ENCODE peak calls at places on chromosomes 12 and 14, in nine cellular contexts. One of them, this sample, is unnamed.

GRCh38 chr12:131084341-131085011 is 130.8 kb downstream of the ADGRD1 start:
- DNase-seq in kidney: peak
- DNase-seq in cardiac muscle cell: no peak
- DNase-seq in OCI-M1: no peak
- DNase-seq in PC-3: no peak
- DNase-seq in omental fat pad: no peak
- DNase-seq in GOT3: no peak
- DNase-seq in activated CD4-positive, alpha-beta T cell treated with anti-CD3 and anti-CD28 coated beads, Interleukin-2, amount 10 ng/mL, durations not matched to agents 7 days and 5 days: no peak
- DNase-seq in fibroblast of pulmonary artery: no peak
- DNase-seq in this sample: no peak

GRCh38 chr12:26678697-26679660 is 154.0 kb downstream of the ITPR2 start:
- DNase-seq in kidney: no peak
- DNase-seq in cardiac muscle cell: no peak
- DNase-seq in OCI-M1: no peak
- DNase-seq in omental fat pad: no peak
- DNase-seq in fibroblast of pulmonary artery: no peak
- DNase-seq in activated CD4-positive, alpha-beta T cell treated with anti-CD3 and anti-CD28 coated beads, Interleukin-2, amount 10 ng/mL, durations not matched to agents 7 days and 5 days: no peak
- DNase-seq in GOT3: no peak
- DNase-seq in PC-3: peak
- DNase-seq in this sample: no peak

GRCh38 chr12:93243689-93244513 is 133.8 kb upstream of the NUDT4 start:
- DNase-seq in activated CD4-positive, alpha-beta T cell treated with anti-CD3 and anti-CD28 coated beads, Interleukin-2, amount 10 ng/mL, durations not matched to agents 7 days and 5 days: peak
- DNase-seq in OCI-M1: peak
- DNase-seq in fibroblast of pulmonary artery: peak
- DNase-seq in kidney: no peak
- DNase-seq in GOT3: no peak
- DNase-seq in cardiac muscle cell: peak
- DNase-seq in PC-3: peak
- DNase-seq in omental fat pad: no peak
- DNase-seq in this sample: peak

GRCh38 chr14:35430459-35431199 is 26.1 kb upstream of the NFKBIA start:
- DNase-seq in kidney: no peak
- DNase-seq in OCI-M1: no peak
- DNase-seq in omental fat pad: no peak
- DNase-seq in cardiac muscle cell: no peak
- DNase-seq in GOT3: no peak
- DNase-seq in fibroblast of pulmonary artery: no peak
- DNase-seq in PC-3: no peak
- DNase-seq in activated CD4-positive, alpha-beta T cell treated with anti-CD3 and anti-CD28 coated beads, Interleukin-2, amount 10 ng/mL, durations not matched to agents 7 days and 5 days: no peak
- DNase-seq in this sample: no peak

GRCh38 chr12:120290541-120291312 is 976 bp downstream of the RNU4-2 start:
- DNase-seq in OCI-M1: peak
- DNase-seq in PC-3: no peak
- DNase-seq in GOT3: peak
- DNase-seq in fibroblast of pulmonary artery: no peak
- DNase-seq in activated CD4-positive, alpha-beta T cell treated with anti-CD3 and anti-CD28 coated beads, Interleukin-2, amount 10 ng/mL, durations not matched to agents 7 days and 5 days: peak
- DNase-seq in kidney: no peak
- DNase-seq in omental fat pad: no peak
- DNase-seq in cardiac muscle cell: no peak
- DNase-seq in this sample: peak

GRCh38 chr12:76083761-76084276 is 666 bp downstream of the NAP1L1 start:
- DNase-seq in kidney: peak
- DNase-seq in activated CD4-positive, alpha-beta T cell treated with anti-CD3 and anti-CD28 coated beads, Interleukin-2, amount 10 ng/mL, durations not matched to agents 7 days and 5 days: peak
- DNase-seq in GOT3: no peak
- DNase-seq in fibroblast of pulmonary artery: peak
- DNase-seq in omental fat pad: peak
- DNase-seq in cardiac muscle cell: peak
- DNase-seq in OCI-M1: peak
- DNase-seq in PC-3: peak
- DNase-seq in this sample: peak

GRCh38 chr12:122081697-122082221 is 3.2 kb downstream of the MLXIP start:
- DNase-seq in PC-3: peak
- DNase-seq in kidney: peak
- DNase-seq in OCI-M1: peak
- DNase-seq in activated CD4-positive, alpha-beta T cell treated with anti-CD3 and anti-CD28 coated beads, Interleukin-2, amount 10 ng/mL, durations not matched to agents 7 days and 5 days: peak
- DNase-seq in GOT3: no peak
- DNase-seq in cardiac muscle cell: peak
- DNase-seq in fibroblast of pulmonary artery: peak
- DNase-seq in omental fat pad: no peak
- DNase-seq in this sample: peak

GRCh38 chr12:118981285-118982201 is at the start of gene SRRM4:
- DNase-seq in OCI-M1: no peak
- DNase-seq in kidney: peak
- DNase-seq in cardiac muscle cell: no peak
- DNase-seq in activated CD4-positive, alpha-beta T cell treated with anti-CD3 and anti-CD28 coated beads, Interleukin-2, amount 10 ng/mL, durations not matched to agents 7 days and 5 days: peak
- DNase-seq in PC-3: no peak
- DNase-seq in omental fat pad: no peak
- DNase-seq in fibroblast of pulmonary artery: no peak
- DNase-seq in GOT3: no peak
- DNase-seq in this sample: no peak

GRCh38 chr12:40794087-40794486 is 101.8 kb downstream of the CNTN1 start:
- DNase-seq in activated CD4-positive, alpha-beta T cell treated with anti-CD3 and anti-CD28 coated beads, Interleukin-2, amount 10 ng/mL, durations not matched to agents 7 days and 5 days: no peak
- DNase-seq in fibroblast of pulmonary artery: no peak
- DNase-seq in OCI-M1: no peak
- DNase-seq in kidney: no peak
- DNase-seq in GOT3: no peak
- DNase-seq in PC-3: no peak
- DNase-seq in omental fat pad: no peak
- DNase-seq in cardiac muscle cell: no peak
- DNase-seq in this sample: no peak

GRCh38 chr12:119659289-119659897 is 8.5 kb upstream of the PRKAB1 start:
- DNase-seq in PC-3: peak
- DNase-seq in activated CD4-positive, alpha-beta T cell treated with anti-CD3 and anti-CD28 coated beads, Interleukin-2, amount 10 ng/mL, durations not matched to agents 7 days and 5 days: peak
- DNase-seq in kidney: no peak
- DNase-seq in omental fat pad: no peak
- DNase-seq in cardiac muscle cell: peak
- DNase-seq in fibroblast of pulmonary artery: peak
- DNase-seq in OCI-M1: peak
- DNase-seq in GOT3: no peak
- DNase-seq in this sample: peak

GRCh38 chr12:104199964-104200363 is 15.6 kb upstream of the TXNRD1 start:
- DNase-seq in activated CD4-positive, alpha-beta T cell treated with anti-CD3 and anti-CD28 coated beads, Interleukin-2, amount 10 ng/mL, durations not matched to agents 7 days and 5 days: no peak
- DNase-seq in fibroblast of pulmonary artery: no peak
- DNase-seq in GOT3: no peak
- DNase-seq in cardiac muscle cell: no peak
- DNase-seq in OCI-M1: no peak
- DNase-seq in PC-3: no peak
- DNase-seq in omental fat pad: no peak
- DNase-seq in kidney: no peak
- DNase-seq in this sample: no peak

GRCh38 chr12:93484315-93484981 is 17.1 kb downstream of the MRPL42 start:
- DNase-seq in activated CD4-positive, alpha-beta T cell treated with anti-CD3 and anti-CD28 coated beads, Interleukin-2, amount 10 ng/mL, durations not matched to agents 7 days and 5 days: no peak
- DNase-seq in GOT3: no peak
- DNase-seq in PC-3: no peak
- DNase-seq in OCI-M1: no peak
- DNase-seq in kidney: no peak
- DNase-seq in omental fat pad: no peak
- DNase-seq in fibroblast of pulmonary artery: peak
- DNase-seq in cardiac muscle cell: peak
- DNase-seq in this sample: no peak

GRCh38 chr14:89138846-89139245 is 278.2 kb downstream of the FOXN3 start:
- DNase-seq in kidney: no peak
- DNase-seq in PC-3: no peak
- DNase-seq in GOT3: no peak
- DNase-seq in cardiac muscle cell: no peak
- DNase-seq in omental fat pad: no peak
- DNase-seq in activated CD4-positive, alpha-beta T cell treated with anti-CD3 and anti-CD28 coated beads, Interleukin-2, amount 10 ng/mL, durations not matched to agents 7 days and 5 days: no peak
- DNase-seq in OCI-M1: no peak
- DNase-seq in fibroblast of pulmonary artery: no peak
- DNase-seq in this sample: no peak

GRCh38 chr14:93926873-93927571 is at the start of gene FAM181A:
- DNase-seq in kidney: peak
- DNase-seq in omental fat pad: no peak
- DNase-seq in GOT3: no peak
- DNase-seq in fibroblast of pulmonary artery: no peak
- DNase-seq in cardiac muscle cell: no peak
- DNase-seq in activated CD4-positive, alpha-beta T cell treated with anti-CD3 and anti-CD28 coated beads, Interleukin-2, amount 10 ng/mL, durations not matched to agents 7 days and 5 days: no peak
- DNase-seq in PC-3: no peak
- DNase-seq in OCI-M1: no peak
- DNase-seq in this sample: no peak

GRCh38 chr12:82082476-82082875 is 275.7 kb downstream of the CCDC59 start:
- DNase-seq in cardiac muscle cell: no peak
- DNase-seq in fibroblast of pulmonary artery: no peak
- DNase-seq in omental fat pad: no peak
- DNase-seq in activated CD4-positive, alpha-beta T cell treated with anti-CD3 and anti-CD28 coated beads, Interleukin-2, amount 10 ng/mL, durations not matched to agents 7 days and 5 days: no peak
- DNase-seq in OCI-M1: no peak
- DNase-seq in GOT3: no peak
- DNase-seq in PC-3: no peak
- DNase-seq in kidney: no peak
- DNase-seq in this sample: no peak

GRCh38 chr14:70735043-70735442 is 74.3 kb downstream of the MAP3K9 start:
- DNase-seq in PC-3: no peak
- DNase-seq in fibroblast of pulmonary artery: peak
- DNase-seq in cardiac muscle cell: peak
- DNase-seq in activated CD4-positive, alpha-beta T cell treated with anti-CD3 and anti-CD28 coated beads, Interleukin-2, amount 10 ng/mL, durations not matched to agents 7 days and 5 days: no peak
- DNase-seq in omental fat pad: no peak
- DNase-seq in OCI-M1: no peak
- DNase-seq in kidney: no peak
- DNase-seq in GOT3: no peak
- DNase-seq in this sample: no peak

GRCh38 chr14:62956413-62956812 is 88.8 kb downstream of the KCNH5 start:
- DNase-seq in GOT3: no peak
- DNase-seq in fibroblast of pulmonary artery: no peak
- DNase-seq in OCI-M1: no peak
- DNase-seq in PC-3: peak
- DNase-seq in kidney: no peak
- DNase-seq in cardiac muscle cell: no peak
- DNase-seq in omental fat pad: no peak
- DNase-seq in activated CD4-positive, alpha-beta T cell treated with anti-CD3 and anti-CD28 coated beads, Interleukin-2, amount 10 ng/mL, durations not matched to agents 7 days and 5 days: no peak
- DNase-seq in this sample: no peak

GRCh38 chr14:102795060-102795925 is 18.0 kb downstream of the TRAF3 start:
- DNase-seq in GOT3: no peak
- DNase-seq in cardiac muscle cell: peak
- DNase-seq in omental fat pad: no peak
- DNase-seq in OCI-M1: peak
- DNase-seq in activated CD4-positive, alpha-beta T cell treated with anti-CD3 and anti-CD28 coated beads, Interleukin-2, amount 10 ng/mL, durations not matched to agents 7 days and 5 days: peak
- DNase-seq in PC-3: peak
- DNase-seq in kidney: no peak
- DNase-seq in fibroblast of pulmonary artery: peak
- DNase-seq in this sample: no peak

GRCh38 chr12:8156845-8157244 is at the start of gene ZNF705A:
- DNase-seq in activated CD4-positive, alpha-beta T cell treated with anti-CD3 and anti-CD28 coated beads, Interleukin-2, amount 10 ng/mL, durations not matched to agents 7 days and 5 days: no peak
- DNase-seq in cardiac muscle cell: peak
- DNase-seq in OCI-M1: peak
- DNase-seq in fibroblast of pulmonary artery: peak
- DNase-seq in kidney: no peak
- DNase-seq in PC-3: peak
- DNase-seq in omental fat pad: no peak
- DNase-seq in GOT3: no peak
- DNase-seq in this sample: no peak

GRCh38 chr12:57549909-57550627 is at the start of gene KIF5A:
- DNase-seq in kidney: peak
- DNase-seq in omental fat pad: no peak
- DNase-seq in cardiac muscle cell: no peak
- DNase-seq in activated CD4-positive, alpha-beta T cell treated with anti-CD3 and anti-CD28 coated beads, Interleukin-2, amount 10 ng/mL, durations not matched to agents 7 days and 5 days: peak
- DNase-seq in fibroblast of pulmonary artery: no peak
- DNase-seq in GOT3: no peak
- DNase-seq in PC-3: no peak
- DNase-seq in OCI-M1: peak
- DNase-seq in this sample: peak

GRCh38 chr12:2160043-2160442 is 107.3 kb downstream of the CACNA1C start:
- DNase-seq in PC-3: no peak
- DNase-seq in omental fat pad: no peak
- DNase-seq in kidney: no peak
- DNase-seq in cardiac muscle cell: no peak
- DNase-seq in activated CD4-positive, alpha-beta T cell treated with anti-CD3 and anti-CD28 coated beads, Interleukin-2, amount 10 ng/mL, durations not matched to agents 7 days and 5 days: no peak
- DNase-seq in GOT3: no peak
- DNase-seq in fibroblast of pulmonary artery: no peak
- DNase-seq in OCI-M1: no peak
- DNase-seq in this sample: no peak

GRCh38 chr12:52568111-52568510 is 5.5 kb downstream of the KRT74 start:
- DNase-seq in fibroblast of pulmonary artery: no peak
- DNase-seq in PC-3: no peak
- DNase-seq in GOT3: no peak
- DNase-seq in omental fat pad: no peak
- DNase-seq in cardiac muscle cell: no peak
- DNase-seq in activated CD4-positive, alpha-beta T cell treated with anti-CD3 and anti-CD28 coated beads, Interleukin-2, amount 10 ng/mL, durations not matched to agents 7 days and 5 days: no peak
- DNase-seq in OCI-M1: no peak
- DNase-seq in kidney: peak
- DNase-seq in this sample: no peak

GRCh38 chr14:39827901-39828655 is 395.8 kb upstream of the FBXO33 start:
- DNase-seq in cardiac muscle cell: no peak
- DNase-seq in activated CD4-positive, alpha-beta T cell treated with anti-CD3 and anti-CD28 coated beads, Interleukin-2, amount 10 ng/mL, durations not matched to agents 7 days and 5 days: no peak
- DNase-seq in GOT3: no peak
- DNase-seq in omental fat pad: no peak
- DNase-seq in kidney: no peak
- DNase-seq in OCI-M1: no peak
- DNase-seq in PC-3: no peak
- DNase-seq in fibroblast of pulmonary artery: no peak
- DNase-seq in this sample: no peak

GRCh38 chr14:53295372-53295771 is 142.2 kb upstream of the DDHD1 start:
- DNase-seq in PC-3: no peak
- DNase-seq in omental fat pad: no peak
- DNase-seq in activated CD4-positive, alpha-beta T cell treated with anti-CD3 and anti-CD28 coated beads, Interleukin-2, amount 10 ng/mL, durations not matched to agents 7 days and 5 days: no peak
- DNase-seq in OCI-M1: no peak
- DNase-seq in cardiac muscle cell: no peak
- DNase-seq in kidney: no peak
- DNase-seq in fibroblast of pulmonary artery: no peak
- DNase-seq in GOT3: no peak
- DNase-seq in this sample: no peak